ENCODE peak calls at places on chromosomes 1 and 21, in nine cellular contexts. R is WTC11; S is MG63; L is NCI-H226; Z is substantia nigra; Q is activated T-helper 1 cell treated with anti-CD3 and anti-CD28 coated beads, Interleukin-12 subunit alpha, Interleukin-12 subunit beta, Interleukin-2, Interleukin-4 antibody, amounts not matched to agents 30 ng/mL and 10 ng/mL and 1 ng/mL, durations not matched to agents 14 hours and 24 hours and 36 hours; X is adrenal gland; N is fibroblast of mammary gland; E is memory B cell. W is an unnamed sample.

GRCh38 chr21:41658321-41658720 is 108.5 kb downstream of the RIPK4 start:
- DNase-seq in E (no peak), Z (no peak), R (no peak), X (no peak), N (no peak), Q (no peak), S (no peak), L (no peak), W (no peak)

GRCh38 chr1:43597721-43598120 is 52.2 kb upstream of the KDM4A start:
- DNase-seq in E (no peak), N (no peak), S (no peak), R (no peak), Q (no peak), X (no peak), Z (no peak), L (no peak), W (no peak)

GRCh38 chr1:117842408-117843170 is 86.8 kb downstream of the GDAP2 start:
- DNase-seq in R (peak; percentile 64), X (no peak), S (no peak), Q (no peak), N (peak; percentile 20), L (no peak), Z (no peak), E (no peak), W (peak; percentile 26)

GRCh38 chr1:98391175-98391574 is 270.3 kb upstream of the SNX7 start:
- DNase-seq in E (no peak), X (no peak), Z (no peak), N (no peak), L (no peak), R (no peak), S (no peak), Q (no peak), W (no peak)

GRCh38 chr21:37670883-37671282 is 245.4 kb downstream of the KCNJ6 start:
- DNase-seq in E (no peak), X (no peak), Q (no peak), R (no peak), S (no peak), Z (no peak), L (peak; percentile 25), N (peak; percentile 14), W (peak; percentile 35)

GRCh38 chr1:155272466-155273133 is 704 bp downstream of the CLK2 start:
- DNase-seq in N (peak; percentile 76), E (no peak), Z (no peak), S (no peak), R (no peak), Q (no peak), X (peak; percentile 39), L (peak; percentile 62), W (peak; percentile 56)

GRCh38 chr1:93692983-93693591 is 11.4 kb upstream of the BCAR3 start:
- DNase-seq in X (no peak), N (peak; percentile 90), Z (no peak), S (peak; percentile 89), E (peak; percentile 30), L (peak; percentile 92), Q (peak; percentile 26), R (no peak), W (peak; percentile 97)

GRCh38 chr1:36323636-36324321 is at the start of gene EVA1B:
- DNase-seq in Q (peak; percentile 60), Z (peak; percentile 31), E (no peak), N (peak; percentile 71), R (peak; percentile 74), L (peak; percentile 70), X (peak; percentile 73), S (peak; percentile 39), W (peak; percentile 10)

GRCh38 chr1:153532769-153533599 is 2.8 kb downstream of the S100A6 start:
- DNase-seq in X (peak; percentile 71), E (peak; percentile 62), Z (peak; percentile 56), Q (peak; percentile 72), N (peak; percentile 90), R (peak; percentile 94), S (peak; percentile 84), L (peak; percentile 74), W (no peak)

GRCh38 chr1:4585216-4585615 is 69.2 kb upstream of the AJAP1 start:
- DNase-seq in S (peak; percentile 29), E (peak; percentile 18), L (no peak), X (no peak), Z (no peak), R (peak; percentile 26), N (no peak), Q (peak; percentile 13), W (no peak)